ENCODE peak calls at places on chromosomes 5 and 9, in nine cellular contexts. K is HCT116, L is K562, A is A549, Q is SK-N-SH, U is HepG2, S is Panc1, Y is HL-60, I is GM12878. J is an unnamed sample.

GRCh38 chr9:20996809-20997208 is 34.6 kb downstream of the HACD4 start:
- DNase-seq in K (no peak), L (no peak), A (no peak), Q (no peak), U (no peak), S (no peak), Y (no peak), I (peak; percentile 56), J (no peak)

GRCh38 chr5:107455111-107455544 is 215.6 kb downstream of the EFNA5 start:
- DNase-seq in K (no peak), L (no peak), A (no peak), Q (no peak), U (no peak), S (no peak), Y (no peak), I (no peak), J (no peak)

GRCh38 chr5:60334281-60334713 is 365.7 kb downstream of the DEPDC1B start:
- DNase-seq in K (no peak), L (no peak), A (peak; percentile 4), Q (no peak), U (peak; percentile 18), S (no peak), Y (no peak), I (no peak), J (no peak)

GRCh38 chr5:136032564-136032963 is 3.8 kb downstream of the TGFBI start:
- DNase-seq in K (no peak), L (no peak), A (no peak), Q (no peak), U (peak; percentile 64), S (no peak), Y (no peak), I (no peak), J (no peak)

GRCh38 chr5:5335115-5335514 is 87.4 kb upstream of the ICE1 start:
- DNase-seq in K (no peak), L (no peak), A (no peak), Q (no peak), U (no peak), S (no peak), Y (no peak), I (no peak), J (no peak)

GRCh38 chr5:149004559-149004958 is 58.3 kb downstream of the SH3TC2 start:
- DNase-seq in K (no peak), L (no peak), A (no peak), Q (no peak), U (no peak), S (no peak), Y (no peak), I (no peak), J (no peak)

GRCh38 chr5:128213340-128213739 is 129.8 kb downstream of the SLC12A2 start:
- DNase-seq in K (peak; percentile 61), L (peak; percentile 65), A (peak; percentile 24), Q (peak; percentile 31), U (peak; percentile 39), S (peak; percentile 53), Y (peak; percentile 27), I (no peak), J (peak; percentile 86)

GRCh38 chr5:176529116-176529823 is 7.9 kb downstream of the RNF44 start:
- DNase-seq in K (no peak), L (no peak), A (no peak), Q (no peak), U (no peak), S (no peak), Y (no peak), I (no peak), J (no peak)

GRCh38 chr5:147483197-147483790 is 26.6 kb downstream of the DPYSL3 start:
- DNase-seq in K (no peak), L (no peak), A (no peak), Q (no peak), U (no peak), S (no peak), Y (no peak), I (no peak), J (no peak)

GRCh38 chr5:177004961-177005360 is 1.6 kb downstream of the UIMC1 start:
- DNase-seq in K (no peak), L (no peak), A (no peak), Q (no peak), U (no peak), S (no peak), Y (no peak), I (no peak), J (no peak)

GRCh38 chr5:32092938-32093812 is 80.9 kb downstream of the GOLPH3 start:
- DNase-seq in K (peak; percentile 52), L (peak; percentile 89), A (peak; percentile 77), Q (peak; percentile 81), U (peak; percentile 75), S (peak; percentile 61), Y (peak; percentile 67), I (peak; percentile 17), J (peak; percentile 96)

GRCh38 chr9:93697352-93698139 is 121.2 kb downstream of the PHF2 start:
- DNase-seq in K (no peak), L (no peak), A (no peak), Q (no peak), U (no peak), S (no peak), Y (no peak), I (no peak), J (no peak)

GRCh38 chr5:108238936-108239887 is 142.7 kb downstream of the FBXL17 start:
- DNase-seq in K (peak; percentile 26), L (no peak), A (no peak), Q (no peak), U (no peak), S (no peak), Y (no peak), I (no peak), J (peak; percentile 57)

GRCh38 chr5:42656661-42657035 is 100.0 kb upstream of the CCDC152 start:
- DNase-seq in K (no peak), L (no peak), A (no peak), Q (no peak), U (no peak), S (no peak), Y (no peak), I (no peak), J (no peak)

GRCh38 chr5:98454904-98455303 is 318.6 kb upstream of the RGMB start:
- DNase-seq in K (peak; percentile 0), L (no peak), A (no peak), Q (no peak), U (no peak), S (peak; percentile 72), Y (no peak), I (no peak), J (no peak)
- TF ChIP-seq CTCF in K (no peak), L (no peak), A (peak; percentile 19), Q (peak; percentile 56), U (no peak), S (peak; percentile 21), Y (no peak), I (no peak), J (no peak)

DNA sequence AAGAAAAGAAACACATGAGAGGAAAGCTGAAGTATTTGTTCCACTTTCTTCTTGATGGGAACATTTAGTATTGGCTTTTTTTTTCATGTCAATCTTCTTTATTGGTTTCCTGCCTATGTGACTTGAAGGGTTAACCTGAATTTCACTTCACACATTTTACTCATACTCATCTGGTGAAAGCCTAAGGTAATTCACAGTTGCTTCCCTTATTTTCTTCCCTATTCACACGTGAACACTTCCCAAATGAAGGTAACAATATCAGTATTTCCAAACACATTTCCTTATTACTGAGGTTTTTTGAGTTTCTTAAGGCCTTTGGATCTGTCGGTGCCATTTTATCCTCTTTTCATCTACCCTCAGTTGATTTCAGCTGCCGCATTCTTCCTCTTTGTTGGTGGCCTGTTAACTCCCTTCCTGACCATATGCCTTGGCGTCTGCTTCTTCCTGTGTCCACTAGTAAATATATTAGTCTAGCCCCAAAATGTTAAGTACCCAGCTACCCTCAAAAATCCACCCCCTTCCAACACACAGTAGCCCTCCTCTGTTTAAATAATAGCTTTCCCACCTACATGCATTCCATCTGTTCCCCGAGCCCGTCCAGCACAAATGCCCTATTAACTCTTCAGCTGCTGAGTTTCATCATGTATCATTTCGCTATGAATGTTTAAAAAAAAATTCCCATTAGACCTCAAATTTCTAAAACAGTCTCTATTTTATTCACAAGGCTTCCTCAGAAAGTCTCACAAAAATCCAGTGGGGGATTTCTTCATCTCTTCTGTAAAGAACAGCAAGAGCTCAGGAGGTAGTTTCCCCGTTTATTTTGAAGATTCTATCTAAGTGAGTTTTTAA is 97.3 kb downstream of the USP20 start:
- DNase-seq in K (no peak), L (no peak), A (no peak), Q (peak; percentile 8), U (no peak), S (no peak), Y (peak; percentile 49), I (peak; percentile 47), J (peak; percentile 19)
- TF ChIP-seq REST in K (no peak), L (no peak), A (no peak), Q (no peak), U (no peak), S (no peak), Y (no peak), I (no peak), J (no peak)

DNA sequence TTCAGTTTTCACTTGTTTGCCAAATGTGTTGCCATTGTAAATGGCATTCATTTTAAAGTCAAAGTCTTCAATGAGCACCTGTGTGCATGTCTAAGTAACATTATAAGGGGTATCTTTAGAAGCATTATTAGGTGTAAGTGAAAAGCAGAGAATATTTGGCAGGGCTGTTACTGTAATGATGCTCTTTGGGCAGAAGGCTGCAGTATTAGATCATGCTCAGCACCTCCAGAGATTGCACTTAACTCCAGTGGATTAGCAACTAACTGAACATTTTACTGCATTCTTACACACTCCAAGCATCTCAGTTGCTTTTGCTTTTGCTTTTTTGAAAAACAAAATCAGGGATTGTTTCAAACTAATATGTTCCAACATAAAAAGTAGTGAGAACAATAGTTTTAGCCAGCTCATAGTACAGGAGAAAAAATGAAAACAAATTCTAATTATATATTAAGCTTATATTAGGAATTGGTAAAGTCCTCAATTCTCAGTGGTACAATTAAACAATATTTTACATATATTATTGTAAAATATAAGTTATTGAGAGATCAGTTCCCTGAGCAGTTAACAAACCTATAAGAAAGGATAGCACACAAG is 1740.9 kb upstream of the CDH9 start:
- DNase-seq in K (no peak), L (peak; percentile 2), A (peak; percentile 5), Q (no peak), U (no peak), S (peak; percentile 13), Y (no peak), I (no peak), J (peak; percentile 17)
- TF ChIP-seq CTCF in K (no peak), L (no peak), A (peak; percentile 28), Q (peak; percentile 27), U (peak; percentile 36), S (peak; percentile 42), Y (no peak), I (no peak), J (peak; percentile 71)

GRCh38 chr5:59034498-59035186 is 451.8 kb downstream of the RAB3C start:
- DNase-seq in K (no peak), L (peak; percentile 10), A (no peak), Q (peak; percentile 57), U (no peak), S (no peak), Y (peak; percentile 5), I (no peak), J (peak; percentile 64)
- TF ChIP-seq REST in K (no peak), L (no peak), A (no peak), Q (no peak), U (no peak), S (no peak), Y (no peak), I (no peak), J (no peak)

GRCh38 chr9:137304383-137305059 is 2.5 kb upstream of the NRARP start:
- DNase-seq in K (no peak), L (no peak), A (no peak), Q (peak; percentile 51), U (no peak), S (no peak), Y (no peak), I (no peak), J (no peak)
- TF ChIP-seq CTCF in K (peak; percentile 12), L (peak; percentile 34), A (no peak), Q (no peak), U (peak; percentile 29), S (peak; percentile 47), Y (no peak), I (no peak), J (no peak)

GRCh38 chr9:115207003-115207837 is 89.3 kb upstream of the TNC start:
- DNase-seq in K (no peak), L (no peak), A (no peak), Q (no peak), U (no peak), S (no peak), Y (no peak), I (peak; percentile 72), J (no peak)
- TF ChIP-seq REST in K (no peak), L (no peak), A (no peak), Q (no peak), U (no peak), S (no peak), Y (no peak), I (no peak), J (no peak)